ENCODE peak calls at places on chromosomes 3 and 15, in four cellular contexts. One of them, this sample, is unnamed.

GRCh38 chr3:127698264-127699097 is 25.7 kb downstream of the ABTB1 start:
- DNase-seq in upper lobe of left lung: no peak
- DNase-seq in HepG2: no peak
- DNase-seq in right lobe of liver: no peak
- DNase-seq in this sample: no peak

GRCh38 chr3:29346828-29347227 is 66.0 kb downstream of the RBMS3 start:
- DNase-seq in upper lobe of left lung: no peak
- DNase-seq in right lobe of liver: no peak
- DNase-seq in HepG2: no peak
- DNase-seq in this sample: no peak

GRCh38 chr3:132690040-132690439 is 29.9 kb downstream of the UBA5 start:
- DNase-seq in right lobe of liver: no peak
- DNase-seq in HepG2: no peak
- DNase-seq in upper lobe of left lung: no peak
- DNase-seq in this sample: no peak

GRCh38 chr15:25859838-25860645 is 3.1 kb downstream of the ATP10A start:
- DNase-seq in upper lobe of left lung: peak
- DNase-seq in right lobe of liver: peak
- DNase-seq in HepG2: no peak
- DNase-seq in this sample: no peak

GRCh38 chr15:47764666-47765065 is 47.4 kb downstream of the SEMA6D start:
- DNase-seq in HepG2: no peak
- DNase-seq in right lobe of liver: no peak
- DNase-seq in upper lobe of left lung: no peak
- DNase-seq in this sample: no peak

GRCh38 chr3:124246949-124247348 is 255.0 kb upstream of the ROPN1 start:
- DNase-seq in HepG2: peak
- DNase-seq in right lobe of liver: peak
- DNase-seq in upper lobe of left lung: no peak
- DNase-seq in this sample: no peak

GRCh38 chr15:62625421-62626033 is 417.0 kb upstream of the TPM1 start:
- DNase-seq in upper lobe of left lung: no peak
- DNase-seq in right lobe of liver: no peak
- DNase-seq in HepG2: no peak
- DNase-seq in this sample: no peak

GRCh38 chr3:414063-414462 is 217.5 kb downstream of the CHL1 start:
- DNase-seq in HepG2: no peak
- DNase-seq in right lobe of liver: no peak
- DNase-seq in upper lobe of left lung: no peak
- DNase-seq in this sample: no peak

GRCh38 chr3:14606663-14607339 is 44.8 kb upstream of the CCDC174 start:
- DNase-seq in HepG2: no peak
- DNase-seq in right lobe of liver: no peak
- DNase-seq in upper lobe of left lung: no peak
- DNase-seq in this sample: no peak

GRCh38 chr15:40899536-40900207 is 5.4 kb downstream of the VPS18 start:
- DNase-seq in HepG2: no peak
- DNase-seq in upper lobe of left lung: no peak
- DNase-seq in right lobe of liver: no peak
- DNase-seq in this sample: no peak

GRCh38 chr3:15102256-15102655 is 3.3 kb upstream of the RBSN start:
- DNase-seq in right lobe of liver: peak
- DNase-seq in HepG2: no peak
- DNase-seq in upper lobe of left lung: peak
- DNase-seq in this sample: peak

GRCh38 chr3:182697345-182697919 is 95.9 kb upstream of the ATP11B start:
- DNase-seq in HepG2: no peak
- DNase-seq in right lobe of liver: peak
- DNase-seq in upper lobe of left lung: no peak
- DNase-seq in this sample: no peak

GRCh38 chr15:42050484-42051255 is 29.8 kb upstream of the PLA2G4E start:
- DNase-seq in HepG2: no peak
- DNase-seq in right lobe of liver: no peak
- DNase-seq in upper lobe of left lung: no peak
- DNase-seq in this sample: no peak

GRCh38 chr3:16151109-16151508 is 23.4 kb upstream of the GALNT15 start:
- DNase-seq in upper lobe of left lung: peak
- DNase-seq in right lobe of liver: peak
- DNase-seq in HepG2: no peak
- DNase-seq in this sample: peak

GRCh38 chr3:43923101-43923979 is 232.6 kb downstream of the ABHD5 start:
- DNase-seq in HepG2: no peak
- DNase-seq in right lobe of liver: no peak
- DNase-seq in upper lobe of left lung: no peak
- DNase-seq in this sample: peak

GRCh38 chr3:186951640-186952552 is 21.6 kb downstream of the ST6GAL1 start:
- DNase-seq in HepG2: no peak
- DNase-seq in upper lobe of left lung: no peak
- DNase-seq in right lobe of liver: no peak
- DNase-seq in this sample: no peak

GRCh38 chr15:62600376-62600775 is 435.3 kb upstream of the C2CD4B start:
- DNase-seq in HepG2: no peak
- DNase-seq in upper lobe of left lung: no peak
- DNase-seq in right lobe of liver: no peak
- DNase-seq in this sample: no peak

GRCh38 chr3:41174703-41174964 is 24.7 kb upstream of the CTNNB1 start:
- DNase-seq in right lobe of liver: no peak
- DNase-seq in upper lobe of left lung: no peak
- DNase-seq in HepG2: no peak
- DNase-seq in this sample: no peak

GRCh38 chr3:75272708-75273107 is 391.4 kb upstream of the FRG2C start:
- DNase-seq in HepG2: no peak
- DNase-seq in upper lobe of left lung: no peak
- DNase-seq in right lobe of liver: no peak
- DNase-seq in this sample: no peak

GRCh38 chr15:65392368-65392767 is 14.6 kb upstream of the IGDCC3 start:
- DNase-seq in right lobe of liver: no peak
- DNase-seq in upper lobe of left lung: no peak
- DNase-seq in HepG2: no peak
- DNase-seq in this sample: no peak

GRCh38 chr15:78878356-78878755 is 5.7 kb downstream of the MORF4L1 start:
- DNase-seq in HepG2: no peak
- DNase-seq in upper lobe of left lung: no peak
- DNase-seq in right lobe of liver: no peak
- DNase-seq in this sample: no peak

GRCh38 chr3:9340450-9341009 is 22.3 kb upstream of the THUMPD3 start:
- DNase-seq in right lobe of liver: no peak
- DNase-seq in upper lobe of left lung: no peak
- DNase-seq in HepG2: peak
- DNase-seq in this sample: no peak

GRCh38 chr3:30682434-30683155 is 76.2 kb downstream of the TGFBR2 start:
- DNase-seq in HepG2: no peak
- DNase-seq in upper lobe of left lung: no peak
- DNase-seq in right lobe of liver: no peak
- DNase-seq in this sample: no peak

GRCh38 chr3:56547486-56547885 is 9.5 kb upstream of the CCDC66 start:
- DNase-seq in right lobe of liver: no peak
- DNase-seq in upper lobe of left lung: no peak
- DNase-seq in HepG2: no peak
- DNase-seq in this sample: no peak

GRCh38 chr3:13518516-13519351 is 30.2 kb upstream of the FBLN2 start:
- DNase-seq in right lobe of liver: no peak
- DNase-seq in HepG2: no peak
- DNase-seq in upper lobe of left lung: no peak
- DNase-seq in this sample: peak

GRCh38 chr15:92665100-92665555 is 9.6 kb upstream of the FAM174B start:
- DNase-seq in upper lobe of left lung: peak
- DNase-seq in right lobe of liver: no peak
- DNase-seq in HepG2: no peak
- DNase-seq in this sample: no peak

GRCh38 chr3:73813291-73813977 is 188.7 kb upstream of the PDZRN3 start:
- DNase-seq in right lobe of liver: no peak
- DNase-seq in upper lobe of left lung: no peak
- DNase-seq in HepG2: no peak
- DNase-seq in this sample: no peak

GRCh38 chr3:13077431-13078157 is 4.4 kb upstream of the IQSEC1 start:
- DNase-seq in HepG2: no peak
- DNase-seq in upper lobe of left lung: no peak
- DNase-seq in right lobe of liver: peak
- DNase-seq in this sample: peak

GRCh38 chr3:154085799-154086198 is 35.4 kb upstream of the ARHGEF26 start:
- DNase-seq in right lobe of liver: no peak
- DNase-seq in HepG2: no peak
- DNase-seq in upper lobe of left lung: no peak
- DNase-seq in this sample: no peak

GRCh38 chr3:139353920-139354556 is 10.2 kb downstream of the MRPS22 start:
- DNase-seq in HepG2: peak
- DNase-seq in upper lobe of left lung: no peak
- DNase-seq in right lobe of liver: no peak
- DNase-seq in this sample: no peak

GRCh38 chr3:5136619-5137429 is 14.7 kb downstream of the ARL8B start:
- DNase-seq in upper lobe of left lung: no peak
- DNase-seq in HepG2: peak
- DNase-seq in right lobe of liver: no peak
- DNase-seq in this sample: no peak

GRCh38 chr3:188153949-188154757 is at the start of gene LPP:
- DNase-seq in right lobe of liver: peak
- DNase-seq in HepG2: peak
- DNase-seq in upper lobe of left lung: peak
- DNase-seq in this sample: peak

GRCh38 chr3:32296251-32297204 is 58.0 kb downstream of the CMTM8 start:
- DNase-seq in right lobe of liver: peak
- DNase-seq in HepG2: peak
- DNase-seq in upper lobe of left lung: peak
- DNase-seq in this sample: peak

GRCh38 chr3:4824948-4825325 is 154.3 kb upstream of the BHLHE40 start:
- DNase-seq in upper lobe of left lung: no peak
- DNase-seq in HepG2: peak
- DNase-seq in right lobe of liver: no peak
- DNase-seq in this sample: no peak

GRCh38 chr3:53677406-53677805 is 168.8 kb downstream of the CHDH start:
- DNase-seq in right lobe of liver: no peak
- DNase-seq in HepG2: peak
- DNase-seq in upper lobe of left lung: peak
- DNase-seq in this sample: no peak

GRCh38 chr3:79843180-79843579 is 75.4 kb upstream of the ROBO1 start:
- DNase-seq in upper lobe of left lung: no peak
- DNase-seq in right lobe of liver: no peak
- DNase-seq in HepG2: no peak
- DNase-seq in this sample: no peak

GRCh38 chr3:141212101-141212500 is 19.5 kb upstream of the PXYLP1 start:
- DNase-seq in HepG2: no peak
- DNase-seq in right lobe of liver: no peak
- DNase-seq in upper lobe of left lung: no peak
- DNase-seq in this sample: no peak

GRCh38 chr3:131502530-131503327 is at the start of gene MRPL3:
- DNase-seq in right lobe of liver: peak
- DNase-seq in HepG2: peak
- DNase-seq in upper lobe of left lung: peak
- DNase-seq in this sample: peak
- TF ChIP-seq POLR2A in right lobe of liver: peak
- TF ChIP-seq POLR2A in HepG2: peak
- TF ChIP-seq POLR2A in upper lobe of left lung: peak
- TF ChIP-seq POLR2A in this sample: no peak

GRCh38 chr3:128902426-128902825 is 23.0 kb downstream of the ACAD9 start:
- DNase-seq in upper lobe of left lung: no peak
- DNase-seq in right lobe of liver: no peak
- DNase-seq in HepG2: no peak
- DNase-seq in this sample: no peak
- TF ChIP-seq POLR2A in upper lobe of left lung: no peak
- TF ChIP-seq POLR2A in right lobe of liver: no peak
- TF ChIP-seq POLR2A in HepG2: no peak
- TF ChIP-seq POLR2A in this sample: no peak

DNA sequence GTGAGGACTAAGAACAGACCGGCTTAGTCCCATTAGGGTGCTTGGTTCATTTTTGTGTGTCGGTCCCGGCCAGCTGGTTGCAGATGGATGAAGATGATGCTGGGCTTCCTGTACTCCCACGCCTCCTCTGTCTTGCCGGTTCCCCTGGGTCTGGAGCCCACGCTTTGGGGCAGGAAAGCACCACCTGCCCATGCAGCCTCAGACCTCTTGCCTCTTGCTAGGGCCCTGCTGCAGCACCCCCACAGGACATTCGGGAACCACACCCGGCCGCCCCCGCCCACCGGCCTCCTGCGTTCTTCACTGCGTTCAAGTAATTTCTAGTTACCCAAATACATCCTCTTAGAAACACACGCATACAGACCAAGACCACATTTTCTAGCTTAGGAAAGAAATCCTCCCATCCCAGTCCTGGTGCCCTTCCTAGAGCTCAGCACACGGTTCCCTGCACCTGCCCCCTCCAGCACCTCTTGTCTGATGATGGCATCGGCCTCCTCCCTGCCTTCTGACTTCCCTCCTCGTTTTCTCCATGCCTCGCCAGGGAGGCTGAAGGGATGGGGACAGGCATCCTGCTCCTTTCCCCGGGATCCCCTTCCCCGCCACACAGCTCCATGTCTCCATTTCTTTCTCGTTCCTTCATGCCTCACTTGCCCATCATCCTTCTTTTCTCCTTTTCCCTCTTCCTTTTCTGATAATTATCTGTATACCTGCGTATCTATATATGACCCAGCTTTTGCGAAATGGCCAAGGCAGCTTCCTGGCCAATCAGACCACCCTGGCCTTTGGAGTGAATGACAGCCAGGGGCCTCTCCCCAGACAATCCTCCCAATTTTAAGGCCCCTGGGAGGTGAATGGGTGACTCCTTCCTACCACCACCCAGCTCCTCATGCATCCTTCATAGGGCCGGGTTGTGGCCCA is 30.9 kb downstream of the FAM3D start:
- DNase-seq in right lobe of liver: no peak
- DNase-seq in HepG2: no peak
- DNase-seq in upper lobe of left lung: no peak
- DNase-seq in this sample: no peak
- TF ChIP-seq POLR2A in right lobe of liver: no peak
- TF ChIP-seq POLR2A in HepG2: no peak
- TF ChIP-seq POLR2A in upper lobe of left lung: no peak
- TF ChIP-seq POLR2A in this sample: no peak

GRCh38 chr3:3799173-3800075 is at the start of gene LRRN1:
- DNase-seq in HepG2: no peak
- DNase-seq in right lobe of liver: peak
- DNase-seq in upper lobe of left lung: peak
- DNase-seq in this sample: no peak
- TF ChIP-seq POLR2A in HepG2: no peak
- TF ChIP-seq POLR2A in right lobe of liver: no peak
- TF ChIP-seq POLR2A in upper lobe of left lung: no peak
- TF ChIP-seq POLR2A in this sample: no peak